ENCODE peak calls at places on chromosome 6, in ten cellular contexts. H is T-helper 2 cell treated with Interferon-gamma antibody and Interleukin-4, amounts not matched to agents 5 μg/mL and 100 μg/mL, for 36 hours; Q is stimulated activated naive CD8-positive, alpha-beta T cell treated with anti-CD3 and anti-CD28 coated beads, Interleukin-15, Interleukin-2, amounts not matched to agents 100 U/mL and 50 U/mL, for 24 hours; Y is HEK293T; D is activated T-cell treated with anti-CD3 and anti-CD28 coated beads, Interleukin-2, amount 50 U/mL, for 72 hours; G is naive thymus-derived CD4-positive, alpha-beta T cell; O is mesendoderm; S is B cell; R is LHCN-M2; T is PC-3. I is an unnamed sample.

GRCh38 chr6:110357298-110357695 is 852 bp downstream of the METTL24 start:
- DNase-seq in H (no peak), Q (no peak), Y (no peak), D (no peak), G (no peak), O (no peak), S (no peak), R (no peak), T (no peak), I (no peak)

GRCh38 chr6:52595000-52595795 is 18.3 kb upstream of the TRAM2 start:
- DNase-seq in H (no peak), Q (no peak), Y (no peak), D (no peak), G (no peak), O (peak), S (no peak), R (peak), T (peak), I (no peak)

GRCh38 chr6:42140051-42140450 is 2.4 kb downstream of the C6orf132 start:
- DNase-seq in H (no peak), Q (no peak), Y (no peak), D (no peak), G (no peak), O (no peak), S (peak), R (peak), T (peak), I (no peak)

GRCh38 chr6:78363688-78364087 is 503.7 kb upstream of the IRAK1BP1 start:
- DNase-seq in H (no peak), Q (no peak), Y (no peak), D (no peak), G (no peak), O (peak), S (no peak), R (no peak), T (no peak), I (no peak)

GRCh38 chr6:44009425-44010321 is 117.6 kb downstream of the MRPL14 start:
- DNase-seq in H (no peak), Q (no peak), Y (no peak), D (no peak), G (no peak), O (no peak), S (no peak), R (no peak), T (peak), I (no peak)

GRCh38 chr6:159934181-159934580 is 34.7 kb upstream of the IGF2R start:
- DNase-seq in H (no peak), Q (no peak), Y (no peak), D (no peak), G (no peak), O (no peak), S (no peak), R (no peak), T (no peak), I (no peak)

GRCh38 chr6:111743859-111744692 is 129.2 kb downstream of the FYN start:
- DNase-seq in H (no peak), Q (no peak), Y (no peak), D (no peak), G (no peak), O (no peak), S (no peak), R (peak), T (no peak), I (no peak)

GRCh38 chr6:129623008-129623732 is 86.8 kb downstream of the ARHGAP18 start:
- DNase-seq in H (no peak), Q (no peak), Y (no peak), D (no peak), G (no peak), O (no peak), S (no peak), R (no peak), T (no peak), I (no peak)

GRCh38 chr6:7644394-7644793 is 54.4 kb downstream of the SNRNP48 start:
- DNase-seq in H (no peak), Q (no peak), Y (no peak), D (no peak), G (no peak), O (no peak), S (no peak), R (no peak), T (peak), I (no peak)